ENCODE peak calls at places on chromosomes 7 and 10, in six cellular contexts. U is activated T-helper 1 cell treated with anti-CD3 and anti-CD28 coated beads, Interleukin-12 subunit alpha, Interleukin-12 subunit beta, Interleukin-2, Interleukin-4 antibody, amounts not matched to agents 30 ng/mL and 10 ng/mL and 1 ng/mL, durations not matched to agents 14 hours and 24 hours and 36 hours; S is MCF 10A; H is mesenchymal stem cell; M is iPS DF 6.9; F is GDM1. T is an unnamed sample.

GRCh38 chr10:122507661-122508060 is 46.3 kb downstream of the HTRA1 start:
- DNase-seq in U (no peak), H (no peak), S (no peak), M (no peak), F (no peak), T (no peak)

GRCh38 chr10:12587408-12587807 is 238.1 kb downstream of the CAMK1D start:
- DNase-seq in M (no peak), U (no peak), H (no peak), F (no peak), S (no peak), T (no peak)

GRCh38 chr7:6634021-6634420 is 3.1 kb upstream of the ZNF316 start:
- DNase-seq in M (no peak), U (no peak), H (no peak), F (no peak), S (no peak), T (no peak)

GRCh38 chr7:108413782-108414492 is 42.3 kb downstream of the NRCAM start:
- DNase-seq in F (no peak), U (no peak), M (no peak), H (peak; percentile 22), S (peak; percentile 42), T (no peak)

GRCh38 chr10:28677889-28678686 is 767 bp downstream of the BAMBI start:
- DNase-seq in M (no peak), F (no peak), S (peak; percentile 44), H (peak; percentile 37), U (peak; percentile 1), T (no peak)

GRCh38 chr10:114698271-114699185 is 40.5 kb upstream of the ABLIM1 start:
- DNase-seq in S (no peak), F (no peak), H (no peak), M (no peak), U (no peak), T (no peak)

GRCh38 chr10:112278871-112279270 is 4.3 kb upstream of the TECTB start:
- DNase-seq in H (no peak), U (no peak), S (no peak), F (no peak), M (no peak), T (no peak)

GRCh38 chr10:51462076-51462779 is 237.2 kb downstream of the CSTF2T start:
- DNase-seq in F (no peak), M (no peak), S (peak; percentile 1), U (no peak), H (peak; percentile 2), T (no peak)

GRCh38 chr7:77226357-77226839 is 26.8 kb upstream of the FGL2 start:
- DNase-seq in H (no peak), U (no peak), M (no peak), S (no peak), F (no peak), T (no peak)